ENCODE peak calls at places on chromosome 12, in nine cellular contexts. C, F, D, M, I, B, R, K and W are unnamed samples.

GRCh38 chr12:59041241-59042121 is 121.2 kb upstream of the LRIG3 start:
- DNase-seq in F (no peak), M (no peak), C (no peak), B (no peak), K (no peak), D (peak), R (no peak), I (peak), W (no peak)

GRCh38 chr12:59708059-59708458 is 112.2 kb downstream of the SLC16A7 start:
- DNase-seq in C (no peak), R (no peak), M (no peak), K (no peak), D (peak), F (no peak), I (no peak), B (no peak), W (no peak)

GRCh38 chr12:98085360-98085759 is 430.0 kb upstream of the TMPO start:
- DNase-seq in K (no peak), B (no peak), R (no peak), D (no peak), I (no peak), C (no peak), M (no peak), F (no peak), W (no peak)

GRCh38 chr12:109612975-109613502 is 39.4 kb downstream of the MVK start:
- DNase-seq in M (no peak), R (no peak), B (no peak), D (peak), C (no peak), K (no peak), F (no peak), I (no peak), W (no peak)

GRCh38 chr12:48716168-48716492 is 377 bp downstream of the CCNT1 start:
- DNase-seq in R (no peak), K (no peak), F (peak), C (no peak), M (peak), I (no peak), B (no peak), D (no peak), W (no peak)

GRCh38 chr12:47184813-47185212 is 105.1 kb upstream of the AMIGO2 start:
- DNase-seq in K (no peak), F (peak), M (no peak), I (no peak), D (no peak), R (no peak), B (no peak), C (no peak), W (no peak)

GRCh38 chr12:40829738-40830144 is 137.5 kb downstream of the CNTN1 start:
- DNase-seq in I (no peak), K (no peak), D (peak), M (no peak), B (no peak), C (no peak), R (no peak), F (no peak), W (no peak)

GRCh38 chr12:132610051-132610759 is at the start of gene LRCOL1:
- DNase-seq in C (no peak), F (peak), D (peak), R (no peak), B (no peak), K (no peak), I (peak), M (peak), W (no peak)

GRCh38 chr12:110546339-110546738 is 36.8 kb downstream of the PPTC7 start:
- DNase-seq in R (no peak), M (no peak), F (no peak), C (no peak), K (no peak), I (peak), D (peak), B (no peak), W (no peak)

GRCh38 chr12:115323223-115323905 is 639.4 kb upstream of the TBX3 start:
- DNase-seq in I (no peak), C (no peak), K (no peak), B (no peak), F (no peak), R (no peak), M (no peak), D (peak), W (no peak)

GRCh38 chr12:116860281-116860680 is 21.0 kb downstream of the HRK start:
- DNase-seq in B (no peak), D (no peak), M (no peak), I (no peak), R (no peak), F (no peak), K (no peak), C (no peak), W (no peak)

GRCh38 chr12:110531741-110532333 is 29.7 kb downstream of the RAD9B start:
- DNase-seq in K (no peak), M (no peak), B (no peak), C (no peak), D (peak), F (no peak), I (no peak), R (no peak), W (no peak)

GRCh38 chr12:113479193-113479577 is 7.5 kb upstream of the LHX5 start:
- DNase-seq in C (no peak), B (no peak), M (no peak), K (no peak), I (no peak), D (no peak), F (no peak), R (no peak), W (no peak)

GRCh38 chr12:105261010-105261409 is 25.0 kb upstream of the APPL2 start:
- DNase-seq in F (no peak), I (no peak), R (no peak), K (no peak), B (no peak), C (no peak), D (no peak), M (peak), W (no peak)

GRCh38 chr12:78290606-78291345 is 460.1 kb downstream of the NAV3 start:
- DNase-seq in K (no peak), B (no peak), D (peak), I (no peak), C (no peak), F (no peak), R (no peak), M (no peak), W (no peak)

GRCh38 chr12:108694812-108695278 is 36.5 kb downstream of the CORO1C start:
- DNase-seq in K (no peak), C (no peak), I (peak), R (no peak), M (no peak), D (peak), F (no peak), B (no peak), W (no peak)

GRCh38 chr12:13293086-13293485 is 96.6 kb downstream of the EMP1 start:
- DNase-seq in C (no peak), F (peak), R (no peak), I (no peak), D (peak), B (no peak), K (no peak), M (no peak), W (no peak)

GRCh38 chr12:77751939-77752338 is 78.8 kb upstream of the NAV3 start:
- DNase-seq in M (no peak), R (no peak), F (no peak), B (no peak), D (peak), I (peak), K (no peak), C (no peak), W (peak)

GRCh38 chr12:69412655-69413054 is 53.1 kb downstream of the YEATS4 start:
- DNase-seq in M (no peak), I (no peak), B (no peak), F (no peak), D (no peak), C (no peak), R (no peak), K (no peak), W (no peak)

GRCh38 chr12:115916910-115917668 is 360.4 kb downstream of the MED13L start:
- DNase-seq in C (peak), K (no peak), I (peak), D (peak), B (peak), F (peak), M (peak), R (peak), W (peak)

GRCh38 chr12:50986961-50987737 is 34.8 kb downstream of the HIGD1C start:
- DNase-seq in F (peak), K (no peak), M (no peak), C (no peak), I (peak), B (peak), R (no peak), D (peak), W (no peak)

GRCh38 chr12:83378186-83378727 is 691.6 kb downstream of the TMTC2 start:
- DNase-seq in C (no peak), D (no peak), R (no peak), F (no peak), B (no peak), M (no peak), K (no peak), I (no peak), W (no peak)

GRCh38 chr12:5232291-5232690 is 188.6 kb downstream of the KCNA5 start:
- DNase-seq in I (no peak), M (no peak), R (no peak), F (no peak), B (no peak), K (no peak), C (no peak), D (no peak), W (no peak)

GRCh38 chr12:105256921-105257320 is 20.9 kb upstream of the APPL2 start:
- DNase-seq in I (no peak), B (no peak), R (no peak), M (no peak), F (no peak), K (no peak), C (no peak), D (peak), W (no peak)

GRCh38 chr12:80156306-80156705 is 57.0 kb downstream of the OTOGL start:
- DNase-seq in F (no peak), I (no peak), C (no peak), D (no peak), M (no peak), R (no peak), B (no peak), K (no peak), W (no peak)